ENCODE peak calls at places on chromosome 13, in eight cellular contexts. One of them, this sample, is unnamed.

GRCh38 chr13:101399365-101399764 is 16.9 kb downstream of the NALCN start:
- DNase-seq in germinal center: no peak
- DNase-seq in effector CD4-positive, alpha-beta T cell: no peak
- DNase-seq in activated effector memory CD4-positive, alpha-beta T cell treated with Interleukin-2 at 50 U/mL for 16 hours: no peak
- DNase-seq in mesothelial cell of epicardium: no peak
- DNase-seq in cerebellar nuclear complex: no peak
- DNase-seq in midbrain: no peak
- DNase-seq in skeletal muscle cell: no peak
- DNase-seq in this sample: no peak

GRCh38 chr13:107650081-107650701 is 565.1 kb downstream of the LIG4 start:
- DNase-seq in germinal center: peak
- DNase-seq in effector CD4-positive, alpha-beta T cell: no peak
- DNase-seq in activated effector memory CD4-positive, alpha-beta T cell treated with Interleukin-2 at 50 U/mL for 16 hours: no peak
- DNase-seq in mesothelial cell of epicardium: peak
- DNase-seq in cerebellar nuclear complex: no peak
- DNase-seq in midbrain: peak
- DNase-seq in skeletal muscle cell: no peak
- DNase-seq in this sample: no peak

GRCh38 chr13:50645092-50645491 is 198.4 kb downstream of the DLEU7 start:
- DNase-seq in germinal center: no peak
- DNase-seq in effector CD4-positive, alpha-beta T cell: no peak
- DNase-seq in activated effector memory CD4-positive, alpha-beta T cell treated with Interleukin-2 at 50 U/mL for 16 hours: no peak
- DNase-seq in mesothelial cell of epicardium: no peak
- DNase-seq in cerebellar nuclear complex: no peak
- DNase-seq in midbrain: no peak
- DNase-seq in skeletal muscle cell: no peak
- DNase-seq in this sample: no peak

GRCh38 chr13:108609353-108609752 is 20.1 kb upstream of the MYO16 start:
- DNase-seq in germinal center: no peak
- DNase-seq in effector CD4-positive, alpha-beta T cell: no peak
- DNase-seq in activated effector memory CD4-positive, alpha-beta T cell treated with Interleukin-2 at 50 U/mL for 16 hours: no peak
- DNase-seq in mesothelial cell of epicardium: no peak
- DNase-seq in cerebellar nuclear complex: no peak
- DNase-seq in midbrain: no peak
- DNase-seq in skeletal muscle cell: peak
- DNase-seq in this sample: no peak

GRCh38 chr13:30158774-30159445 is 148.4 kb downstream of the KATNAL1 start:
- DNase-seq in germinal center: no peak
- DNase-seq in effector CD4-positive, alpha-beta T cell: no peak
- DNase-seq in activated effector memory CD4-positive, alpha-beta T cell treated with Interleukin-2 at 50 U/mL for 16 hours: no peak
- DNase-seq in mesothelial cell of epicardium: no peak
- DNase-seq in cerebellar nuclear complex: no peak
- DNase-seq in midbrain: no peak
- DNase-seq in skeletal muscle cell: no peak
- DNase-seq in this sample: no peak

GRCh38 chr13:77516342-77516789 is 19.1 kb upstream of the SCEL start:
- DNase-seq in germinal center: no peak
- DNase-seq in effector CD4-positive, alpha-beta T cell: no peak
- DNase-seq in activated effector memory CD4-positive, alpha-beta T cell treated with Interleukin-2 at 50 U/mL for 16 hours: no peak
- DNase-seq in mesothelial cell of epicardium: no peak
- DNase-seq in cerebellar nuclear complex: no peak
- DNase-seq in midbrain: no peak
- DNase-seq in skeletal muscle cell: no peak
- DNase-seq in this sample: no peak

GRCh38 chr13:55013051-55013450 is 1984.4 kb downstream of the OLFM4 start:
- DNase-seq in germinal center: no peak
- DNase-seq in effector CD4-positive, alpha-beta T cell: no peak
- DNase-seq in activated effector memory CD4-positive, alpha-beta T cell treated with Interleukin-2 at 50 U/mL for 16 hours: no peak
- DNase-seq in mesothelial cell of epicardium: no peak
- DNase-seq in cerebellar nuclear complex: no peak
- DNase-seq in midbrain: no peak
- DNase-seq in skeletal muscle cell: no peak
- DNase-seq in this sample: no peak

GRCh38 chr13:31719214-31719613 is 20.1 kb upstream of the RXFP2 start:
- DNase-seq in germinal center: no peak
- DNase-seq in effector CD4-positive, alpha-beta T cell: no peak
- DNase-seq in activated effector memory CD4-positive, alpha-beta T cell treated with Interleukin-2 at 50 U/mL for 16 hours: no peak
- DNase-seq in mesothelial cell of epicardium: no peak
- DNase-seq in cerebellar nuclear complex: no peak
- DNase-seq in midbrain: no peak
- DNase-seq in skeletal muscle cell: no peak
- DNase-seq in this sample: no peak

GRCh38 chr13:87671824-87672603 is 843 bp downstream of the SLITRK5 start:
- DNase-seq in germinal center: no peak
- DNase-seq in effector CD4-positive, alpha-beta T cell: no peak
- DNase-seq in activated effector memory CD4-positive, alpha-beta T cell treated with Interleukin-2 at 50 U/mL for 16 hours: no peak
- DNase-seq in mesothelial cell of epicardium: no peak
- DNase-seq in cerebellar nuclear complex: no peak
- DNase-seq in midbrain: no peak
- DNase-seq in skeletal muscle cell: no peak
- DNase-seq in this sample: no peak

GRCh38 chr13:82717249-82717648 is 1165.0 kb downstream of the SLITRK1 start:
- DNase-seq in germinal center: no peak
- DNase-seq in effector CD4-positive, alpha-beta T cell: no peak
- DNase-seq in activated effector memory CD4-positive, alpha-beta T cell treated with Interleukin-2 at 50 U/mL for 16 hours: no peak
- DNase-seq in mesothelial cell of epicardium: no peak
- DNase-seq in cerebellar nuclear complex: no peak
- DNase-seq in midbrain: peak
- DNase-seq in skeletal muscle cell: peak
- DNase-seq in this sample: no peak

GRCh38 chr13:109154546-109154945 is 525.1 kb downstream of the MYO16 start:
- DNase-seq in germinal center: no peak
- DNase-seq in effector CD4-positive, alpha-beta T cell: no peak
- DNase-seq in activated effector memory CD4-positive, alpha-beta T cell treated with Interleukin-2 at 50 U/mL for 16 hours: no peak
- DNase-seq in mesothelial cell of epicardium: no peak
- DNase-seq in cerebellar nuclear complex: no peak
- DNase-seq in midbrain: no peak
- DNase-seq in skeletal muscle cell: no peak
- DNase-seq in this sample: no peak

GRCh38 chr13:50393641-50394040 is 378.4 kb downstream of the KCNRG start:
- DNase-seq in germinal center: no peak
- DNase-seq in effector CD4-positive, alpha-beta T cell: no peak
- DNase-seq in activated effector memory CD4-positive, alpha-beta T cell treated with Interleukin-2 at 50 U/mL for 16 hours: no peak
- DNase-seq in mesothelial cell of epicardium: no peak
- DNase-seq in cerebellar nuclear complex: no peak
- DNase-seq in midbrain: peak
- DNase-seq in skeletal muscle cell: peak
- DNase-seq in this sample: no peak

GRCh38 chr13:46665243-46665629 is 112.3 kb downstream of the LRCH1 start:
- DNase-seq in germinal center: no peak
- DNase-seq in effector CD4-positive, alpha-beta T cell: no peak
- DNase-seq in activated effector memory CD4-positive, alpha-beta T cell treated with Interleukin-2 at 50 U/mL for 16 hours: no peak
- DNase-seq in mesothelial cell of epicardium: no peak
- DNase-seq in cerebellar nuclear complex: no peak
- DNase-seq in midbrain: no peak
- DNase-seq in skeletal muscle cell: no peak
- DNase-seq in this sample: no peak

GRCh38 chr13:27942972-27943371 is 23.2 kb downstream of the PDX1 start:
- DNase-seq in germinal center: no peak
- DNase-seq in effector CD4-positive, alpha-beta T cell: no peak
- DNase-seq in activated effector memory CD4-positive, alpha-beta T cell treated with Interleukin-2 at 50 U/mL for 16 hours: no peak
- DNase-seq in mesothelial cell of epicardium: no peak
- DNase-seq in cerebellar nuclear complex: no peak
- DNase-seq in midbrain: no peak
- DNase-seq in skeletal muscle cell: no peak
- DNase-seq in this sample: no peak

GRCh38 chr13:33743438-33744368 is 74.2 kb upstream of the RFC3 start:
- DNase-seq in germinal center: no peak
- DNase-seq in effector CD4-positive, alpha-beta T cell: no peak
- DNase-seq in activated effector memory CD4-positive, alpha-beta T cell treated with Interleukin-2 at 50 U/mL for 16 hours: no peak
- DNase-seq in mesothelial cell of epicardium: no peak
- DNase-seq in cerebellar nuclear complex: no peak
- DNase-seq in midbrain: no peak
- DNase-seq in skeletal muscle cell: no peak
- DNase-seq in this sample: no peak

GRCh38 chr13:45951724-45952123 is 100.2 kb upstream of the SIAH3 start:
- DNase-seq in germinal center: no peak
- DNase-seq in effector CD4-positive, alpha-beta T cell: no peak
- DNase-seq in activated effector memory CD4-positive, alpha-beta T cell treated with Interleukin-2 at 50 U/mL for 16 hours: no peak
- DNase-seq in mesothelial cell of epicardium: no peak
- DNase-seq in cerebellar nuclear complex: no peak
- DNase-seq in midbrain: no peak
- DNase-seq in skeletal muscle cell: peak
- DNase-seq in this sample: no peak

GRCh38 chr13:96052655-96053002 is 572 bp downstream of the UGGT2 start:
- DNase-seq in germinal center: no peak
- DNase-seq in effector CD4-positive, alpha-beta T cell: no peak
- DNase-seq in activated effector memory CD4-positive, alpha-beta T cell treated with Interleukin-2 at 50 U/mL for 16 hours: no peak
- DNase-seq in mesothelial cell of epicardium: no peak
- DNase-seq in cerebellar nuclear complex: no peak
- DNase-seq in midbrain: no peak
- DNase-seq in skeletal muscle cell: peak
- DNase-seq in this sample: no peak